ENCODE peak calls at places on chromosomes 2 and 18, in seven cellular contexts. One of them, this sample, is unnamed.

GRCh38 chr18:22564036-22564435 is 146.3 kb upstream of the CTAGE1 start:
- DNase-seq in GM12878: no peak
- DNase-seq in GM12891: no peak
- DNase-seq in SK-N-SH: no peak
- DNase-seq in HepG2: no peak
- DNase-seq in K562: no peak
- DNase-seq in H1: no peak
- DNase-seq in this sample: no peak

GRCh38 chr18:33577688-33578370 is at the start of gene ASXL3:
- DNase-seq in GM12878: no peak
- DNase-seq in GM12891: peak
- DNase-seq in SK-N-SH: peak
- DNase-seq in HepG2: no peak
- DNase-seq in K562: no peak
- DNase-seq in H1: peak
- DNase-seq in this sample: no peak

GRCh38 chr2:58651930-58652329 is 410.8 kb upstream of the FANCL start:
- DNase-seq in GM12878: no peak
- DNase-seq in GM12891: no peak
- DNase-seq in SK-N-SH: no peak
- DNase-seq in HepG2: no peak
- DNase-seq in K562: no peak
- DNase-seq in H1: no peak
- DNase-seq in this sample: no peak

GRCh38 chr2:225002656-225003045 is 39.6 kb downstream of the DOCK10 start:
- DNase-seq in GM12878: peak
- DNase-seq in GM12891: no peak
- DNase-seq in SK-N-SH: no peak
- DNase-seq in HepG2: no peak
- DNase-seq in K562: no peak
- DNase-seq in H1: no peak
- DNase-seq in this sample: no peak

GRCh38 chr2:26805241-26805676 is 19.4 kb downstream of the CENPA start:
- DNase-seq in GM12878: no peak
- DNase-seq in GM12891: no peak
- DNase-seq in SK-N-SH: no peak
- DNase-seq in HepG2: no peak
- DNase-seq in K562: no peak
- DNase-seq in H1: no peak
- DNase-seq in this sample: no peak

GRCh38 chr2:62330959-62331358 is 135.0 kb downstream of the B3GNT2 start:
- DNase-seq in GM12878: no peak
- DNase-seq in GM12891: no peak
- DNase-seq in SK-N-SH: no peak
- DNase-seq in HepG2: no peak
- DNase-seq in K562: no peak
- DNase-seq in H1: no peak
- DNase-seq in this sample: no peak

GRCh38 chr2:62934501-62934900 is 116.1 kb upstream of the OTX1 start:
- DNase-seq in GM12878: no peak
- DNase-seq in GM12891: no peak
- DNase-seq in SK-N-SH: no peak
- DNase-seq in HepG2: no peak
- DNase-seq in K562: no peak
- DNase-seq in H1: no peak
- DNase-seq in this sample: no peak

GRCh38 chr18:62236252-62236651 is 49.2 kb downstream of the RELCH start:
- DNase-seq in GM12878: no peak
- DNase-seq in GM12891: no peak
- DNase-seq in SK-N-SH: no peak
- DNase-seq in HepG2: no peak
- DNase-seq in K562: no peak
- DNase-seq in H1: no peak
- DNase-seq in this sample: no peak

GRCh38 chr2:26175716-26176615 is 3.1 kb downstream of the GAREM2 start:
- DNase-seq in GM12878: no peak
- DNase-seq in GM12891: no peak
- DNase-seq in SK-N-SH: peak
- DNase-seq in HepG2: no peak
- DNase-seq in K562: no peak
- DNase-seq in H1: no peak
- DNase-seq in this sample: peak

GRCh38 chr2:70181363-70181956 is 9.4 kb downstream of the C2orf42 start:
- DNase-seq in GM12878: peak
- DNase-seq in GM12891: peak
- DNase-seq in SK-N-SH: no peak
- DNase-seq in HepG2: no peak
- DNase-seq in K562: no peak
- DNase-seq in H1: no peak
- DNase-seq in this sample: peak

GRCh38 chr2:219642064-219642444 is 14.6 kb downstream of the SLC4A3 start:
- DNase-seq in GM12878: no peak
- DNase-seq in GM12891: no peak
- DNase-seq in SK-N-SH: no peak
- DNase-seq in HepG2: no peak
- DNase-seq in K562: no peak
- DNase-seq in H1: no peak
- DNase-seq in this sample: no peak

GRCh38 chr18:75612491-75612890 is 185.0 kb upstream of the SMIM21 start:
- DNase-seq in GM12878: no peak
- DNase-seq in GM12891: no peak
- DNase-seq in SK-N-SH: no peak
- DNase-seq in HepG2: no peak
- DNase-seq in K562: no peak
- DNase-seq in H1: no peak
- DNase-seq in this sample: no peak

GRCh38 chr2:163970058-163970806 is 234.4 kb upstream of the FIGN start:
- DNase-seq in GM12878: no peak
- DNase-seq in GM12891: no peak
- DNase-seq in SK-N-SH: no peak
- DNase-seq in HepG2: no peak
- DNase-seq in K562: no peak
- DNase-seq in H1: no peak
- DNase-seq in this sample: no peak

GRCh38 chr18:9708882-9709877 is 1.1 kb downstream of the RAB31 start:
- DNase-seq in GM12878: no peak
- DNase-seq in GM12891: no peak
- DNase-seq in SK-N-SH: no peak
- DNase-seq in HepG2: no peak
- DNase-seq in K562: no peak
- DNase-seq in H1: no peak
- DNase-seq in this sample: peak

GRCh38 chr18:46281185-46282176 is 177.3 kb downstream of the HAUS1 start:
- DNase-seq in GM12878: no peak
- DNase-seq in GM12891: peak
- DNase-seq in SK-N-SH: peak
- DNase-seq in HepG2: peak
- DNase-seq in K562: peak
- DNase-seq in H1: peak
- DNase-seq in this sample: peak

GRCh38 chr2:69724540-69725159 is 17.3 kb upstream of the ANXA4 start:
- DNase-seq in GM12878: no peak
- DNase-seq in GM12891: peak
- DNase-seq in SK-N-SH: peak
- DNase-seq in HepG2: peak
- DNase-seq in K562: peak
- DNase-seq in H1: peak
- DNase-seq in this sample: peak

GRCh38 chr2:235501663-235502009 is 7.8 kb downstream of the AGAP1 start:
- DNase-seq in GM12878: no peak
- DNase-seq in GM12891: no peak
- DNase-seq in SK-N-SH: no peak
- DNase-seq in HepG2: no peak
- DNase-seq in K562: no peak
- DNase-seq in H1: no peak
- DNase-seq in this sample: no peak

GRCh38 chr2:148338544-148338943 is 306.0 kb upstream of the EPC2 start:
- DNase-seq in GM12878: no peak
- DNase-seq in GM12891: no peak
- DNase-seq in SK-N-SH: no peak
- DNase-seq in HepG2: peak
- DNase-seq in K562: no peak
- DNase-seq in H1: no peak
- DNase-seq in this sample: no peak

GRCh38 chr2:64478502-64479230 is 24.7 kb downstream of the LGALSL start:
- DNase-seq in GM12878: no peak
- DNase-seq in GM12891: no peak
- DNase-seq in SK-N-SH: no peak
- DNase-seq in HepG2: no peak
- DNase-seq in K562: no peak
- DNase-seq in H1: no peak
- DNase-seq in this sample: no peak

GRCh38 chr2:139155991-139156390 is 375.8 kb upstream of the NXPH2 start:
- DNase-seq in GM12878: no peak
- DNase-seq in GM12891: no peak
- DNase-seq in SK-N-SH: no peak
- DNase-seq in HepG2: no peak
- DNase-seq in K562: no peak
- DNase-seq in H1: no peak
- DNase-seq in this sample: no peak

GRCh38 chr2:19873014-19873413 is 28.8 kb downstream of the TTC32 start:
- DNase-seq in GM12878: no peak
- DNase-seq in GM12891: no peak
- DNase-seq in SK-N-SH: no peak
- DNase-seq in HepG2: no peak
- DNase-seq in K562: no peak
- DNase-seq in H1: no peak
- DNase-seq in this sample: no peak

GRCh38 chr2:163715199-163715598 is 20.6 kb downstream of the FIGN start:
- DNase-seq in GM12878: no peak
- DNase-seq in GM12891: no peak
- DNase-seq in SK-N-SH: no peak
- DNase-seq in HepG2: no peak
- DNase-seq in K562: no peak
- DNase-seq in H1: no peak
- DNase-seq in this sample: no peak

GRCh38 chr2:69525261-69525660 is 88.0 kb upstream of the NFU1 start:
- DNase-seq in GM12878: no peak
- DNase-seq in GM12891: no peak
- DNase-seq in SK-N-SH: no peak
- DNase-seq in HepG2: no peak
- DNase-seq in K562: no peak
- DNase-seq in H1: no peak
- DNase-seq in this sample: no peak

GRCh38 chr2:106160786-106161261 is 33.3 kb downstream of the UXS1 start:
- DNase-seq in GM12878: no peak
- DNase-seq in GM12891: no peak
- DNase-seq in SK-N-SH: no peak
- DNase-seq in HepG2: no peak
- DNase-seq in K562: no peak
- DNase-seq in H1: no peak
- DNase-seq in this sample: no peak

GRCh38 chr2:227503433-227504406 is 31.8 kb downstream of the AGFG1 start:
- DNase-seq in GM12878: no peak
- DNase-seq in GM12891: no peak
- DNase-seq in SK-N-SH: no peak
- DNase-seq in HepG2: peak
- DNase-seq in K562: peak
- DNase-seq in H1: no peak
- DNase-seq in this sample: no peak

GRCh38 chr2:151052850-151053660 is 208.6 kb downstream of the RBM43 start:
- DNase-seq in GM12878: no peak
- DNase-seq in GM12891: no peak
- DNase-seq in SK-N-SH: no peak
- DNase-seq in HepG2: no peak
- DNase-seq in K562: no peak
- DNase-seq in H1: no peak
- DNase-seq in this sample: no peak
- TF ChIP-seq TAF1 in GM12878: no peak
- TF ChIP-seq TAF1 in GM12891: no peak
- TF ChIP-seq TAF1 in SK-N-SH: no peak
- TF ChIP-seq TAF1 in HepG2: no peak
- TF ChIP-seq TAF1 in K562: no peak
- TF ChIP-seq TAF1 in H1: no peak
- TF ChIP-seq TAF1 in this sample: no peak

GRCh38 chr2:67389286-67389685 is 7.8 kb upstream of the ETAA1 start:
- DNase-seq in GM12878: no peak
- DNase-seq in GM12891: no peak
- DNase-seq in SK-N-SH: no peak
- DNase-seq in HepG2: no peak
- DNase-seq in K562: no peak
- DNase-seq in H1: no peak
- DNase-seq in this sample: no peak

GRCh38 chr2:67393237-67393636 is 3.9 kb upstream of the ETAA1 start:
- DNase-seq in GM12878: no peak
- DNase-seq in GM12891: no peak
- DNase-seq in SK-N-SH: no peak
- DNase-seq in HepG2: no peak
- DNase-seq in K562: no peak
- DNase-seq in H1: no peak
- DNase-seq in this sample: no peak

GRCh38 chr2:67394734-67395133 is 2.4 kb upstream of the ETAA1 start:
- DNase-seq in GM12878: no peak
- DNase-seq in GM12891: no peak
- DNase-seq in SK-N-SH: no peak
- DNase-seq in HepG2: no peak
- DNase-seq in K562: no peak
- DNase-seq in H1: no peak
- DNase-seq in this sample: no peak

GRCh38 chr2:67388680-67389079 is 8.5 kb upstream of the ETAA1 start:
- DNase-seq in GM12878: no peak
- DNase-seq in GM12891: no peak
- DNase-seq in SK-N-SH: no peak
- DNase-seq in HepG2: no peak
- DNase-seq in K562: no peak
- DNase-seq in H1: no peak
- DNase-seq in this sample: no peak

GRCh38 chr2:67389788-67390187 is 7.3 kb upstream of the ETAA1 start:
- DNase-seq in GM12878: no peak
- DNase-seq in GM12891: no peak
- DNase-seq in SK-N-SH: peak
- DNase-seq in HepG2: no peak
- DNase-seq in K562: no peak
- DNase-seq in H1: no peak
- DNase-seq in this sample: no peak
- TF ChIP-seq TAF1 in GM12878: no peak
- TF ChIP-seq TAF1 in GM12891: no peak
- TF ChIP-seq TAF1 in SK-N-SH: no peak
- TF ChIP-seq TAF1 in HepG2: no peak
- TF ChIP-seq TAF1 in K562: no peak
- TF ChIP-seq TAF1 in H1: no peak
- TF ChIP-seq TAF1 in this sample: no peak

GRCh38 chr2:38750011-38750792 is 959 bp downstream of the SRSF7 start:
- DNase-seq in GM12878: no peak
- DNase-seq in GM12891: peak
- DNase-seq in SK-N-SH: peak
- DNase-seq in HepG2: no peak
- DNase-seq in K562: peak
- DNase-seq in H1: no peak
- DNase-seq in this sample: peak
- TF ChIP-seq TAF1 in GM12878: peak
- TF ChIP-seq TAF1 in GM12891: no peak
- TF ChIP-seq TAF1 in SK-N-SH: no peak
- TF ChIP-seq TAF1 in HepG2: no peak
- TF ChIP-seq TAF1 in K562: peak
- TF ChIP-seq TAF1 in H1: no peak
- TF ChIP-seq TAF1 in this sample: no peak

DNA sequence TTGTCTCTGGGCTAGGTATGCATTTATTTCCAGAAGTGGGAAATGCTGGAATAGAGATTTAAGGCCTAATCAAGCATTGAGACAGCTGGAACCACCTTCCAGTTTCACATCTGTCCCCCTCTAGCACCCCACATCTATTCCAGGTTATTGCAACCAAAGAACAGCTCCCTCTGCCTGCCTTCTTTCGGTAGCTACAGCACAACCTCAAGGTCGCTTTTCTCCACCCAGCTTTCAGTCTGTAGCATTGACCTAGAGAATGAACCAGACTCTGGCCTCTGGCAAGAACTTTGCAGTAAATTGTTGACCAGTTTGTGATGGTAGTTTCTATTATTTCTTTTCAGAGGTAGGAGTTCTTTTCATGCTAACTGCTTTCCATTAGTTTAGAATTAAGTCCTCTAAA is 484.2 kb downstream of the DLGAP1 start:
- DNase-seq in GM12878: no peak
- DNase-seq in GM12891: no peak
- DNase-seq in SK-N-SH: no peak
- DNase-seq in HepG2: no peak
- DNase-seq in K562: no peak
- DNase-seq in H1: no peak
- DNase-seq in this sample: no peak
- TF ChIP-seq TAF1 in GM12878: no peak
- TF ChIP-seq TAF1 in GM12891: no peak
- TF ChIP-seq TAF1 in SK-N-SH: no peak
- TF ChIP-seq TAF1 in HepG2: no peak
- TF ChIP-seq TAF1 in K562: no peak
- TF ChIP-seq TAF1 in H1: no peak
- TF ChIP-seq TAF1 in this sample: no peak

This sample was measured in GM12892.